ENCODE peak calls at places on chromosomes 2 and 18, in four cellular contexts. G is effector memory CD8-positive, alpha-beta T cell; C is right atrium auricular region; S is T follicular helper cell. R is an unnamed sample.

GRCh38 chr2:84782717-84783442 is 98.0 kb downstream of the TRABD2A start:
- DNase-seq in G (peak; percentile 46), C (no peak), S (peak; percentile 27), R (no peak)

GRCh38 chr2:162327134-162327769 is 8.8 kb upstream of the IFIH1 start:
- DNase-seq in G (no peak), C (no peak), S (no peak), R (no peak)

GRCh38 chr2:68206779-68207178 is 45.6 kb downstream of the PPP3R1 start:
- DNase-seq in G (no peak), C (no peak), S (no peak), R (no peak)

GRCh38 chr18:35732652-35733051 is 151.1 kb downstream of the GALNT1 start:
- DNase-seq in G (no peak), C (no peak), S (no peak), R (no peak)

GRCh38 chr2:207896525-207897295 is 127.0 kb upstream of the FZD5 start:
- DNase-seq in G (no peak), C (no peak), S (no peak), R (no peak)

GRCh38 chr2:24652265-24653232 is 140.6 kb downstream of the PTRHD1 start:
- DNase-seq in G (no peak), C (no peak), S (no peak), R (no peak)

GRCh38 chr18:36296591-36297418 is 708 bp upstream of the FHOD3 start:
- DNase-seq in G (no peak), C (no peak), S (no peak), R (peak; percentile 66)

GRCh38 chr2:5121677-5122076 is 570.5 kb upstream of the SOX11 start:
- DNase-seq in G (no peak), C (no peak), S (no peak), R (no peak)

GRCh38 chr18:8734496-8734895 is 29.1 kb downstream of the MTCL1 start:
- DNase-seq in G (no peak), C (no peak), S (no peak), R (no peak)

GRCh38 chr2:152421521-152422367 is 86.8 kb downstream of the FMNL2 start:
- DNase-seq in G (no peak), C (peak; percentile 76), S (no peak), R (no peak)

GRCh38 chr2:42908538-42909200 is 116.3 kb upstream of the HAAO start:
- DNase-seq in G (no peak), C (no peak), S (no peak), R (no peak)

GRCh38 chr2:222939208-222939846 is 78.5 kb downstream of the ACSL3 start:
- DNase-seq in G (peak; percentile 62), C (no peak), S (peak; percentile 27), R (peak; percentile 12)

GRCh38 chr2:171281116-171281515 is 120.4 kb upstream of the TLK1 start:
- DNase-seq in G (no peak), C (no peak), S (no peak), R (no peak)

GRCh38 chr2:53103661-53104060 is 663.9 kb upstream of the CHAC2 start:
- DNase-seq in G (no peak), C (no peak), S (no peak), R (no peak)

GRCh38 chr2:71928734-71929481 is 218.8 kb downstream of the CYP26B1 start:
- DNase-seq in G (no peak), C (no peak), S (no peak), R (no peak)

GRCh38 chr2:7513834-7514233 is 596.6 kb downstream of the RNF144A start:
- DNase-seq in G (no peak), C (no peak), S (no peak), R (no peak)

GRCh38 chr2:32926708-32927084 is 20.1 kb upstream of the LTBP1 start:
- DNase-seq in G (no peak), C (no peak), S (no peak), R (peak; percentile 11)

GRCh38 chr2:215594766-215595165 is 158.9 kb upstream of the FN1 start:
- DNase-seq in G (no peak), C (no peak), S (no peak), R (no peak)

GRCh38 chr2:102049756-102050443 is 58.1 kb downstream of the IL1R2 start:
- DNase-seq in G (no peak), C (peak; percentile 83), S (no peak), R (no peak)

GRCh38 chr18:26468931-26469340 is 79.4 kb downstream of the KCTD1 start:
- DNase-seq in G (no peak), C (no peak), S (no peak), R (no peak)

GRCh38 chr2:238320648-238321281 is 447 bp downstream of the TRAF3IP1 start:
- DNase-seq in G (no peak), C (no peak), S (no peak), R (no peak)

GRCh38 chr2:32355976-32356734 is 668 bp upstream of the BIRC6 start:
- DNase-seq in G (no peak), C (no peak), S (no peak), R (no peak)

GRCh38 chr2:29117636-29118303 is 2.6 kb downstream of the CLIP4 start:
- DNase-seq in G (no peak), C (no peak), S (no peak), R (no peak)

GRCh38 chr2:40155728-40156127 is 296.2 kb downstream of the SLC8A1 start:
- DNase-seq in G (no peak), C (no peak), S (no peak), R (no peak)

GRCh38 chr2:186962085-186962747 is 113.2 kb upstream of the ZSWIM2 start:
- DNase-seq in G (no peak), C (peak; percentile 26), S (no peak), R (no peak)

GRCh38 chr18:77025123-77025522 is 107.5 kb downstream of the MBP start:
- DNase-seq in G (no peak), C (no peak), S (no peak), R (no peak)

GRCh38 chr18:13653746-13654455 is 72.5 kb downstream of the FAM210A start:
- DNase-seq in G (no peak), C (no peak), S (no peak), R (peak; percentile 74)

GRCh38 chr2:180291060-180291459 is 284.0 kb upstream of the CWC22 start:
- DNase-seq in G (no peak), C (no peak), S (no peak), R (no peak)

GRCh38 chr2:133194068-133194655 is 374.1 kb downstream of the NCKAP5 start:
- DNase-seq in G (no peak), C (no peak), S (no peak), R (no peak)

GRCh38 chr2:167052825-167053224 is 164.5 kb downstream of the XIRP2 start:
- DNase-seq in G (no peak), C (no peak), S (no peak), R (no peak)